ENCODE peak calls at places on chromosomes 3 and 15, in ten cellular contexts. P is transverse colon, D is Peyer's patch, A is uterus, J is ovary, Z is IMR-90, S is GM12878, F is testis, E is tibial nerve, X is endothelial cell of umbilical vein. T is an unnamed sample.

GRCh38 chr3:27302891-27303290 is 66.3 kb downstream of the NEK10 start:
- DNase-seq in P (no peak), D (no peak), A (no peak), J (no peak), Z (no peak), S (no peak), F (no peak), E (no peak), X (no peak), T (no peak)

GRCh38 chr3:33962383-33962782 is 164.0 kb downstream of the PDCD6IP start:
- DNase-seq in P (no peak), D (no peak), A (no peak), J (no peak), Z (no peak), S (no peak), F (no peak), E (no peak), X (no peak), T (no peak)

GRCh38 chr3:54353547-54354339 is 231.4 kb downstream of the CACNA2D3 start:
- DNase-seq in P (no peak), D (no peak), A (no peak), J (peak; percentile 22), Z (no peak), S (no peak), F (peak; percentile 45), E (no peak), X (no peak), T (no peak)

GRCh38 chr15:76844096-76844495 is 61.0 kb downstream of the SCAPER start:
- DNase-seq in P (no peak), D (no peak), A (no peak), J (no peak), Z (peak; percentile 10), S (no peak), F (no peak), E (no peak), X (no peak), T (no peak)

GRCh38 chr3:136586580-136586979 is 165.6 kb downstream of the STAG1 start:
- DNase-seq in P (no peak), D (no peak), A (no peak), J (no peak), Z (peak; percentile 4), S (no peak), F (no peak), E (no peak), X (no peak), T (no peak)

GRCh38 chr15:56869573-56869972 is 48.9 kb upstream of the TCF12 start:
- DNase-seq in P (peak; percentile 57), D (peak; percentile 52), A (peak; percentile 50), J (peak; percentile 49), Z (no peak), S (no peak), F (peak; percentile 37), E (peak; percentile 28), X (peak; percentile 31), T (no peak)

GRCh38 chr15:38883987-38884386 is 319.4 kb upstream of the RASGRP1 start:
- DNase-seq in P (no peak), D (no peak), A (no peak), J (no peak), Z (peak; percentile 27), S (no peak), F (no peak), E (no peak), X (peak; percentile 68), T (no peak)

GRCh38 chr3:11146771-11147363 is 7.4 kb upstream of the HRH1 start:
- DNase-seq in P (no peak), D (no peak), A (no peak), J (no peak), Z (no peak), S (no peak), F (no peak), E (no peak), X (no peak), T (no peak)

GRCh38 chr15:91516866-91517265 is 336.6 kb upstream of the SLCO3A1 start:
- DNase-seq in P (no peak), D (no peak), A (no peak), J (no peak), Z (no peak), S (no peak), F (no peak), E (no peak), X (no peak), T (no peak)

GRCh38 chr3:138850151-138850550 is 15.4 kb upstream of the PIK3CB start:
- DNase-seq in P (no peak), D (no peak), A (no peak), J (no peak), Z (peak; percentile 52), S (no peak), F (no peak), E (no peak), X (peak; percentile 40), T (no peak)

DNA sequence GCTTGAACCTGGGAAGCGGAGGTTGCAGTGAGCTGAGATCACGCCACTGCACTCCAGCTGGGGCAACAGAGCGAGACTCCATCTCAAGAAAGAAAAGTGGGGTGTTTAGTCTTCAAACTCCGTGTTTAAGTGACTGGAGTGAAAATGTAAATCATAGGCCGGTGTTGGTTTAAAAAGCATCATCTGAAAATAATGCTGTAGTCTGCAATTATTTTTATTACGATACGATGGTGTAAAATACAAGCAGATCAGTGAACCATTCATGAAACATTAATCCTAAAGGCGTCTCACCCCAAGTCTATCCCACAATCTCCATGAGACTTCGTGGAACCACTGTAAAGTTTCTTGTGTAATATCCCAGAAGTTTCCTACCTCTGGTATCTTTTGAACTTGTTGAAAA is 6.3 kb downstream of the CTNNB1 start:
- DNase-seq in P (no peak), D (no peak), A (no peak), J (no peak), Z (no peak), S (no peak), F (no peak), E (no peak), X (no peak), T (no peak)
- H3K27ac ChIP-seq in P (no peak overlapping the region), D (no peak overlapping the region), A (no peak overlapping the region), J (no peak overlapping the region), Z (no peak overlapping the region), S (no peak overlapping the region), F (no peak overlapping the region), E (no peak overlapping the region), X (no peak overlapping the region), T (no peak overlapping the region)

DNA sequence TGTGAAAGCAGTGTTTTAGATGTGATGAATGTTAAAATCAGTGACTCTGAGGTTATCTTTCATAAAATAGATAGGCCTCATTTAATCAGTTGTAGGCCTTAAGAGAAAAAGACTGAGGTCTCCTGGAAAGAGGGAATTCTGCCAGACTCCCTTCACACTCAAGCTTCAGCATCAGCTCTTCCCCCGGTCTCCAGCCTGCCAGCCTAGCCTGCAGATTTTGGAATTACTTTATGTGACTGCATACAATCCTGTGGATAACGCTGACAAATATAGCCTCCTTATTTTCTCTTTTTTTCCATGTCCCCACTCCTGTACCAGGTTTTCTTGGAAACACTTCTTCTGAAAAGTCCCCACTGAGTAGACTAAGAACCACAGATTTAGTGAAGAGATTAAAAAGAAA is 510.3 kb downstream of the GBE1 start:
- DNase-seq in P (no peak), D (no peak), A (no peak), J (no peak), Z (no peak), S (no peak), F (no peak), E (no peak), X (no peak), T (no peak)
- H3K4me1 ChIP-seq in P (peaks cover 5% of the 10 kb centered on the region), D (no peaks in the 10 kb centered on the region), A (no peaks in the 10 kb centered on the region), J (no peaks in the 10 kb centered on the region), Z (no peaks in the 10 kb centered on the region), S (no peaks in the 10 kb centered on the region), F (no peaks in the 10 kb centered on the region), E (no peaks in the 10 kb centered on the region), X (peaks cover 11% of the 10 kb centered on the region), T (no peaks in the 10 kb centered on the region)

GRCh38 chr3:30600572-30600971 is 5.8 kb upstream of the TGFBR2 start:
- DNase-seq in P (no peak), D (no peak), A (no peak), J (no peak), Z (no peak), S (no peak), F (no peak), E (no peak), X (no peak), T (no peak)

GRCh38 chr3:30597769-30598134 is 8.6 kb upstream of the TGFBR2 start:
- DNase-seq in P (no peak), D (no peak), A (no peak), J (no peak), Z (no peak), S (no peak), F (no peak), E (no peak), X (no peak), T (no peak)

GRCh38 chr3:30598663-30599545 is 7.5 kb upstream of the TGFBR2 start:
- DNase-seq in P (no peak), D (no peak), A (no peak), J (no peak), Z (no peak), S (no peak), F (no peak), E (no peak), X (no peak), T (no peak)

GRCh38 chr3:30596161-30596560 is 10.2 kb upstream of the TGFBR2 start:
- DNase-seq in P (no peak), D (no peak), A (no peak), J (no peak), Z (no peak), S (no peak), F (no peak), E (no peak), X (no peak), T (no peak)

DNA sequence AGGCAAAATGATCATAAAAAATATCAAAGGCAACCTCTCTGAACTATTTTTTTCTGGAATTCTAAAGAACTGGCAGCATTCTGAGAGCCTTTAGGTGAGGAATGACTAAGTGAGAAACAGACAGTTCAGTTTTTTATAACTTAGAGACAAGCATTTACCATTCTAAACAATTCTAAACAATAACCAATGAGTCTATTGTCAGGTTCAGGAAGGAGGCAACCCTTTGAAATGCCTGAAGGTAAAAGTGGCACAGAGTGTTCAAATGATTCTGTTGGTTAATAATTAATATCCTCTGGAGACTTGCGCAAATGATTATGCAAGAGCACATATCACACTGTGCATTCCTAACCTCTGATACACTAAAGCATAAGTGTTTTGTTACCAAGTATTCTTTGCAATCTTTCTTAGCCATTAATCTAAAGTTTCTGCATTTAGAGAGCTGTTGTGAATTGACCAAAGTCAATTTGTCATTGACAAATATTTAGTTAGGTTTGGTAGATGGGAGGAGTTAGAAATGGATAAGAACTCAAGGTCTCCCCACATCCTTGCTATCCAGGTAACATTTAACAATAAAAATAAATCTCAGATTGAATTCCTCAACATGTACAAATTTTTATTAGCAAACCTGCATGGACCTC is 9.2 kb upstream of the TGFBR2 start:
- DNase-seq in P (no peak), D (no peak), A (peak; percentile 46), J (no peak), Z (peak; percentile 82), S (no peak), F (no peak), E (no peak), X (no peak), T (no peak)
- TF ChIP-seq POLR2A in P (no peak), D (no peak), A (no peak), J (no peak), Z (no peak), S (no peak), F (no peak), E (no peak), X (no peak), T (no peak)

DNA sequence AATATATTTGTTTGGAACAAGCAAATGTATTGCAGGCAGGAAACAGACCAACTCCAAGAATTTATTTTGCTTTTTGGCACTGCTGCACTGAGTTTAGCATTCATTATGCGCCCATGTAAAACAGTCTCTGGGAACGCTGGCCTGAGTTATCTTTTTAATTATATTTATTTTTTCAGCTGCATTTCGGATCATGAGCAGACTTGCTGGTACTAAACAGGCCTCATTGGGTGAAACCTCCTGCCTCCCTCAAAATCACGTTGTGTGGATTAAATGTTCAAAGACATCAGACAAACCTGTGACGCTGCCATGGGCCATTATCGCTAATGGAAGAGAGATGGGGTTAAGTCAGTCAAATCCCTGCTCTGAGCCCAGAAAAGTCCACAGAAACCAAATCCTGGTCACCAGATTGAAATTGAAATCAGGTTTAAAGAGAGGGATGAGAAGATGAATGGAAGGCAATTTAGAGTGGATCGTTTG is 511.1 kb upstream of the PROK2 start:
- DNase-seq in P (no peak), D (no peak), A (no peak), J (no peak), Z (no peak), S (no peak), F (no peak), E (no peak), X (no peak), T (no peak)
- H3K27ac ChIP-seq in P (peak overlapping the region; percentile 42), D (no peak overlapping the region), A (peak overlapping the region; percentile 41), J (no peak overlapping the region), Z (no peak overlapping the region), S (no peak overlapping the region), F (no peak overlapping the region), E (no peak overlapping the region), X (no peak overlapping the region), T (peak overlapping the region; percentile 48)